ENCODE peak calls at places on chromosome 12, in five cellular contexts. T is fibroblast of lung; B is endothelial cell of umbilical vein; W is suprapubic skin; V is naive thymus-derived CD4-positive, alpha-beta T cell. L is an unnamed sample.

GRCh38 chr12:76186507-76186906 is 102.0 kb upstream of the NAP1L1 start:
- DNase-seq in B (no peak), W (no peak), V (no peak), T (no peak), L (no peak)

GRCh38 chr12:47222960-47223847 is 143.4 kb upstream of the AMIGO2 start:
- DNase-seq in V (no peak), W (no peak), B (no peak), T (no peak), L (no peak)

GRCh38 chr12:105659355-105660075 is 329.0 kb downstream of the C12orf75 start:
- DNase-seq in W (no peak), B (peak; percentile 20), T (no peak), V (no peak), L (no peak)

GRCh38 chr12:76636141-76636692 is 76.6 kb upstream of the OSBPL8 start:
- DNase-seq in B (peak; percentile 22), V (no peak), W (no peak), T (no peak), L (no peak)

GRCh38 chr12:66902020-66902419 is 223.1 kb upstream of the GRIP1 start:
- DNase-seq in B (no peak), T (no peak), V (no peak), W (no peak), L (no peak)

GRCh38 chr12:25957898-25958253 is 606 bp upstream of the RASSF8 start:
- DNase-seq in B (peak; percentile 93), V (no peak), T (peak; percentile 75), W (no peak), L (no peak)

GRCh38 chr12:67650528-67651379 is 2.2 kb downstream of the DYRK2 start:
- DNase-seq in V (no peak), W (no peak), B (peak; percentile 7), T (no peak), L (peak; percentile 21)

GRCh38 chr12:1607940-1608782 is 13.8 kb upstream of the FBXL14 start:
- DNase-seq in W (no peak), V (no peak), B (peak; percentile 28), T (peak; percentile 69), L (no peak)

GRCh38 chr12:117032593-117033381 is 66.4 kb downstream of the TESC start:
- DNase-seq in V (no peak), B (peak; percentile 14), T (no peak), W (peak; percentile 74), L (no peak)

GRCh38 chr12:66688836-66689439 is 10.1 kb upstream of the GRIP1 start:
- DNase-seq in B (peak; percentile 20), V (peak; percentile 39), W (no peak), T (peak; percentile 11), L (no peak)

GRCh38 chr12:57142121-57142520 is 5.3 kb downstream of the LRP1-AS start:
- DNase-seq in B (no peak), W (no peak), T (no peak), V (no peak), L (no peak)
- H3K27ac ChIP-seq in B (no peak overlapping the region), W (peak overlapping the region; percentile 60), T (no peak overlapping the region), V (no peak overlapping the region), L (no peak overlapping the region)

DNA sequence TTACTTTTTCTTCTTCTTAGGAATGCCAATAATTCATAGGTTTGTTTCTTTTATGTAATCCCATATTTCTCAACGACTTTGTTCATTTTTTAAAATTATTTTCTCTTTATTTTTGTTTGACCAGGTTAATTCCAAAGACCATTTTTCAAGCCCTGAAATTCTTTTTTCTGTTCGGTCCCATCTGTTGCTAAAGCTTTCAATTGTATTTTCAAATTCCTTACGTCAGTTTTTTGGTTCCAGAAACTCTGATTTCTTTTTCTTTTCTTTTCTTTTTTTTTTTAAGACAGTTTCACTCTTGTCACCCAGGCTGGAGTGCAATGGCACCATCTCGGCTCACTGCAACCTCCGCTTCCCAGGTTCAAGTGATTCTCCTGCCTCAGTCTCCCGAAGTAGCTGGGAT is 27.6 kb downstream of the RAB3IP start:
- DNase-seq in T (no peak), B (no peak), V (no peak), W (no peak), L (no peak)
- H3K9me3 ChIP-seq in T (no peaks in the 10 kb centered on the region), B (no peaks in the 10 kb centered on the region), V (peaks cover 12% of the 10 kb centered on the region), W (peaks cover 20% of the 10 kb centered on the region), L (no peaks in the 10 kb centered on the region)

DNA sequence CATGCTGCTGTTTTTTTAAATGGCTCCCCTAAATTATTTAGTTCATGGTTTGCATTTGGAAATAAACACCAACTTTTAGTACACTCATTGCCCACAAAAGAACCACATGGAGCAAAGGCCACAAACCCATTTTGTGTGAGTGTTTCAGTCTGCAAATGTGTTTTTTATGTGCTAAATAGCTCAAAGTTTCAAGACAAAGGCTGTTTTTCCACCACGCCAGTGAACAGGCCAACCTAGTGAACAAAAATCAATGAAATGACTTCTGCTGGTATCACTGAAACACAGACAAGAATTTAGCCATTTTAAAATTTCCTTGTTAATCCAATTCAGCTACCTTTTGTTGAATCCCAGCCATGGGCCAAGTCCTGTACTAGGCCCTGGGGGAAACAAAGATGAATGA is 52.3 kb downstream of the PLXNC1 start:
- DNase-seq in W (no peak), B (no peak), T (no peak), V (no peak), L (no peak)
- H3K27ac ChIP-seq in W (no peak overlapping the region), B (no peak overlapping the region), T (no peak overlapping the region), V (no peak overlapping the region), L (no peak overlapping the region)

DNA sequence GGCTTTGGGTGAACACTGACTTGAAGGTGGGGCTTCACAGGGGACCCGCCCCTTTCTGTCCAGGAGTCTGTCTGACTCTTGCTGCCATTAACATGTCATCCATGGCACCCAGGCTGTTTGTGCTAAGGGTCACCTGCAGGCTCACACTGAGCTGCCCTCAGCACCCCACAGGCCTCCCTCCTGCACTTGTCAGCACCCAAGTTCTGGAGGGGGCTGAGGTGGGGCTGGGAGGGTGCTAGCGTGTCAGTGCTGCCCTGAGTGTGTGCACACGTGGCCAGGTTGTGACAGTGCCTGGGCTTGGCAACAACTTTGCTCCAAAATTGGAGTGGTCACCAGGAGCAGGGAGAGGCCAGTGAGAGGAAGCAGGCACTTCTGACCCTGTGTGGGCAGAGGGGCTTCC is 963.2 kb downstream of the TRHDE start:
- DNase-seq in B (no peak), T (no peak), V (no peak), W (no peak), L (no peak)
- H3K9me3 ChIP-seq in B (peaks cover 2% of the 10 kb centered on the region), T (no peaks in the 10 kb centered on the region), V (no peaks in the 10 kb centered on the region), W (peaks cover 4% of the 10 kb centered on the region), L (no peaks in the 10 kb centered on the region)

DNA sequence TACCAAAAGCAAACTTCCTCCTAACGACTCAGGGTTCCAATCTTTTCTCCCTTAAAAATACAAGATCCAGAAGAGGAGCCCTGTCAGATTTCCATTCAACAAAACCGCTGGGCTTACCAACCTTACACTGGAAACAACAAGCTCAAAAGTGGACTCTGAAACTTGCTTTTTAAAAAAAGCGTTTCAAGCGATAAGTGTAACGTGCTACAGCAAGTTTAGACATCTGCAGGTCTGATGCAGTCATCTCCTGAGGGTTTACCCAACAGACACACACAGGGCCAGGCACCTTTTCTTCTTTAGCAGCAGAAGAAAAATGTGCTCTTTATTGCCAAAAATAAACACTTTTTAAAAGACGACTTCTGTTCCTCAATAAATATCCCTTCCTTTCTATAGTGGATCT is 6.9 kb upstream of the CREBL2 start:
- DNase-seq in V (no peak), T (no peak), W (no peak), B (no peak), L (no peak)
- H3K27ac ChIP-seq in V (no peak overlapping the region), T (no peak overlapping the region), W (no peak overlapping the region), B (no peak overlapping the region), L (no peak overlapping the region)

DNA sequence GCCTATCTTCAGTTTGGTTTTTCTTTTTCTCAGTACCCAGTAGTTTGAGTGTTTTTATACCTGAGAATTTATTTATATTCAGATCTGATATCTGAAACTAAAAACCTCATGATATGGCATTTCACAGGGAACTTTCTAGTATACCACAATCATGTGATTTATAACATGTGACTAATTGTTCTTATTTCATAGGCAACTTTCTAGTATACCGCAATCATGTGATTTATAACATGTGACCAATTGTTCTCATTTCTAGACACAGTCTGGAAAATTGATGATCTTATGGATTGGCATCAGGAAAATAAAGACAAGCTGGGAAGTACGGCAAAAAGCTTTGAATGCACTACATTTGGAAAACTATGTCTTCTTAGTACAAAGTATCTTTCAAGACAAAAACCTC is 20.6 kb downstream of the ZNF268 start:
- DNase-seq in W (no peak), V (no peak), T (no peak), B (no peak), L (no peak)
- H3K9me3 ChIP-seq in W (peaks cover 61% of the 10 kb centered on the region), V (peaks cover 56% of the 10 kb centered on the region), T (peaks cover 19% of the 10 kb centered on the region), B (peaks cover 39% of the 10 kb centered on the region), L (peaks cover 38% of the 10 kb centered on the region)

DNA sequence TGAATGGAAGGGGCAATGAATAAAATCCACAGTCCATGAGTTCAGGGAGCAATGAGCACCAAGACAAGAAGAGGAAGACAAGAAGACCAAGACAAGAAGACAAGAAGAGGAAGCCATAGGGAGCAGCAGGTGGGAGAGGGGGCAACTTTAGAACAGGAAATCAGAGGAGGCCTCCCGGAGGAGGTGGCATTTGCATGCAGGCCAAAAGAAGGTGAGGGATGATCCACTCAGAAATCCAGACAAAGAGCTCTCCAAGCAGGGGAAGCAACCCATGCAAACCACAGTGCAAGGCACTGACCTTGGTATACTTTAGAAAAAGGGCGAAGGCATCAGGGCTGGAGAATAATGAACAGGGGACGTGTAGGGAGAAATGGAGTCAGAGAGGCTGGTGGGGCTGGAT is 58.6 kb downstream of the SCARB1 start:
- DNase-seq in B (no peak), T (no peak), V (no peak), W (no peak), L (no peak)
- H3K27ac ChIP-seq in B (no peak overlapping the region), T (no peak overlapping the region), V (no peak overlapping the region), W (no peak overlapping the region), L (no peak overlapping the region)

GRCh38 chr12:14602128-14602527 is 34.4 kb upstream of the PLBD1 start:
- DNase-seq in B (no peak), T (no peak), W (no peak), V (no peak), L (no peak)
- H3K9me3 ChIP-seq in B (no peaks in the 10 kb centered on the region), T (no peaks in the 10 kb centered on the region), W (peaks cover 23% of the 10 kb centered on the region), V (peaks cover 5% of the 10 kb centered on the region), L (peaks cover 5% of the 10 kb centered on the region)

GRCh38 chr12:109723311-109723791 is 9.7 kb downstream of the FAM222A start:
- DNase-seq in V (no peak), W (no peak), T (no peak), B (no peak), L (no peak)
- H3K27ac ChIP-seq in V (no peak overlapping the region), W (no peak overlapping the region), T (no peak overlapping the region), B (no peak overlapping the region), L (no peak overlapping the region)